ENCODE peak calls at places on chromosome 17, in seven cellular contexts. Q, H, C, A, S, N and I are unnamed samples.

GRCh38 chr17:55005520-55005919 is 37.0 kb downstream of the STXBP4 start:
- DNase-seq in S (peak; percentile 24), N (peak; percentile 20), Q (peak; percentile 69), H (peak; percentile 12), C (peak; percentile 63), A (peak; percentile 40), I (peak; percentile 73)

GRCh38 chr17:69773081-69773480 is 301.9 kb upstream of the KCNJ16 start:
- DNase-seq in A (no peak), C (no peak), N (no peak), H (no peak), Q (peak; percentile 65), S (no peak), I (no peak)

GRCh38 chr17:81868674-81869220 is 2.4 kb downstream of the ARHGDIA start:
- DNase-seq in Q (peak; percentile 86), H (peak; percentile 83), N (peak; percentile 74), A (peak; percentile 37), C (peak; percentile 84), S (no peak), I (peak; percentile 36)

GRCh38 chr17:27993161-27993695 is 49.2 kb upstream of the NLK start:
- DNase-seq in Q (no peak), N (no peak), A (no peak), C (no peak), H (no peak), S (no peak), I (no peak)

GRCh38 chr17:68389041-68389440 is 68.3 kb downstream of the WIPI1 start:
- DNase-seq in N (no peak), S (no peak), A (no peak), Q (no peak), H (no peak), C (no peak), I (no peak)

GRCh38 chr17:31269597-31269996 is 27.4 kb downstream of the OMG start:
- DNase-seq in S (no peak), A (no peak), Q (peak; percentile 85), N (no peak), C (peak; percentile 32), H (peak; percentile 60), I (peak; percentile 79)

GRCh38 chr17:39364236-39365025 is 37.0 kb downstream of the FBXL20 start:
- DNase-seq in S (no peak), H (no peak), N (no peak), Q (no peak), A (no peak), C (no peak), I (no peak)

GRCh38 chr17:36198831-36199465 is 2.4 kb upstream of the CCL3L1 start:
- DNase-seq in S (peak; percentile 100), Q (no peak), A (no peak), C (no peak), H (peak; percentile 55), N (no peak), I (no peak)

GRCh38 chr17:81365601-81366585 is 29.4 kb upstream of the BAHCC1 start:
- DNase-seq in Q (peak; percentile 97), C (peak; percentile 89), A (peak; percentile 46), S (no peak), H (peak; percentile 66), N (peak; percentile 63), I (no peak)

GRCh38 chr17:45584092-45585036 is 93.8 kb upstream of the PLEKHM1 start:
- DNase-seq in A (peak; percentile 90), Q (peak; percentile 91), N (peak; percentile 83), H (peak; percentile 79), C (peak; percentile 39), S (peak; percentile 92), I (peak; percentile 74)

GRCh38 chr17:76255801-76256429 is 9.2 kb upstream of the UBALD2 start:
- DNase-seq in H (no peak), Q (no peak), A (no peak), S (no peak), C (no peak), N (no peak), I (no peak)

GRCh38 chr17:45430738-45431530 is 1.7 kb downstream of the ARHGAP27 start:
- DNase-seq in C (no peak), Q (peak; percentile 87), H (peak; percentile 76), S (peak; percentile 76), A (peak; percentile 37), N (no peak), I (peak; percentile 86)

GRCh38 chr17:58630883-58631522 is 60.8 kb downstream of the TEX14 start:
- DNase-seq in C (peak; percentile 98), S (no peak), Q (no peak), N (no peak), H (peak; percentile 66), A (no peak), I (peak; percentile 73)

GRCh38 chr17:19546289-19547065 is 12.8 kb downstream of the SLC47A1 start:
- DNase-seq in Q (peak; percentile 18), C (no peak), S (peak; percentile 37), N (no peak), H (no peak), A (peak; percentile 38), I (peak; percentile 36)

GRCh38 chr17:17053446-17054379 is 11.5 kb downstream of the MPRIP start:
- DNase-seq in A (no peak), C (no peak), N (no peak), Q (no peak), S (no peak), H (no peak), I (no peak)

GRCh38 chr17:50948711-50949110 is 82.6 kb upstream of the TOB1 start:
- DNase-seq in A (no peak), S (no peak), N (no peak), Q (no peak), H (no peak), C (no peak), I (no peak)

GRCh38 chr17:47304191-47304590 is 19.6 kb upstream of the EFCAB13 start:
- DNase-seq in A (no peak), S (no peak), H (no peak), Q (no peak), C (no peak), N (no peak), I (no peak)

GRCh38 chr17:39092672-39093250 is 58.7 kb downstream of the PLXDC1 start:
- DNase-seq in H (no peak), C (no peak), A (peak; percentile 55), S (no peak), Q (no peak), N (no peak), I (no peak)

GRCh38 chr17:49723423-49723822 is 15.7 kb upstream of the SLC35B1 start:
- DNase-seq in C (no peak), Q (no peak), A (no peak), S (no peak), N (no peak), H (no peak), I (no peak)

GRCh38 chr17:68646626-68647526 is 45.7 kb upstream of the FAM20A start:
- DNase-seq in A (no peak), Q (peak; percentile 88), N (no peak), S (no peak), H (no peak), C (no peak), I (no peak)

GRCh38 chr17:1720856-1721386 is 3.6 kb upstream of the WDR81 start:
- DNase-seq in H (peak; percentile 73), A (peak; percentile 77), S (peak; percentile 63), C (peak; percentile 61), Q (peak; percentile 62), N (no peak), I (peak; percentile 77)

GRCh38 chr17:67359960-67360817 is 6.2 kb downstream of the PSMD12 start:
- DNase-seq in Q (peak; percentile 55), N (peak; percentile 67), C (peak; percentile 46), A (peak; percentile 62), S (peak; percentile 13), H (no peak), I (peak; percentile 75)
- TF ChIP-seq CTCF in Q (peak; percentile 77), N (peak; percentile 66), C (peak; percentile 65), A (peak; percentile 86), S (peak; percentile 22), H (peak; percentile 27), I (peak; percentile 62)

GRCh38 chr17:78774956-78775571 is 7.0 kb downstream of the CYTH1 start:
- DNase-seq in Q (no peak), S (peak; percentile 56), A (peak; percentile 60), H (no peak), C (no peak), N (no peak), I (no peak)

GRCh38 chr17:78777886-78778285 is 4.2 kb downstream of the CYTH1 start:
- DNase-seq in H (no peak), A (no peak), N (no peak), Q (no peak), C (no peak), S (no peak), I (no peak)

GRCh38 chr17:78769200-78769773 is 12.8 kb downstream of the CYTH1 start:
- DNase-seq in Q (no peak), N (no peak), A (peak; percentile 51), S (no peak), H (no peak), C (no peak), I (peak; percentile 45)

GRCh38 chr17:78771758-78772382 is 10.2 kb downstream of the CYTH1 start:
- DNase-seq in C (no peak), N (no peak), Q (no peak), A (no peak), S (peak; percentile 67), H (no peak), I (no peak)

GRCh38 chr17:78774456-78774855 is 7.6 kb downstream of the CYTH1 start:
- DNase-seq in A (peak; percentile 47), C (no peak), H (no peak), N (no peak), S (no peak), Q (no peak), I (no peak)
- H3K9me2 ChIP-seq in A (no peaks in the 10 kb centered on the region), C (no peaks in the 10 kb centered on the region), H (no peaks in the 10 kb centered on the region), N (no peaks in the 10 kb centered on the region), S (no peaks in the 10 kb centered on the region), Q (no peaks in the 10 kb centered on the region), I (no peaks in the 10 kb centered on the region)

GRCh38 chr17:43832976-43833829 is at the start of gene MPP3:
- DNase-seq in N (peak; percentile 97), Q (peak; percentile 91), S (peak; percentile 38), C (no peak), A (no peak), H (peak; percentile 92), I (peak; percentile 79)
- TF ChIP-seq EZH2phosphoT487 in N (no peak), Q (no peak), S (no peak), C (no peak), A (no peak), H (no peak), I (no peak)

GRCh38 chr17:74459622-74460021 is 6.8 kb upstream of the CD300A start:
- DNase-seq in A (no peak), Q (no peak), N (no peak), H (no peak), S (no peak), C (no peak), I (no peak)

GRCh38 chr17:74458835-74459234 is 7.6 kb upstream of the CD300A start:
- DNase-seq in Q (no peak), N (no peak), S (no peak), C (no peak), A (no peak), H (no peak), I (no peak)

GRCh38 chr17:74455025-74455585 is 11.3 kb upstream of the CD300A start:
- DNase-seq in H (no peak), N (no peak), S (no peak), Q (no peak), C (no peak), A (peak; percentile 92), I (peak; percentile 44)

GRCh38 chr17:74457146-74457819 is 9.2 kb upstream of the CD300A start:
- DNase-seq in H (peak; percentile 85), A (peak; percentile 88), S (peak; percentile 64), C (peak; percentile 63), Q (peak; percentile 88), N (peak; percentile 89), I (peak; percentile 89)

GRCh38 chr17:74457820-74458166 is 8.6 kb upstream of the CD300A start:
- DNase-seq in N (no peak), C (no peak), Q (no peak), S (no peak), A (no peak), H (no peak), I (no peak)
- TF ChIP-seq CTCF in N (no peak), C (no peak), Q (peak; percentile 21), S (no peak), A (no peak), H (no peak), I (no peak)